ENCODE peak calls at places on chromosomes 1 and 21, in ten cellular contexts. Z, C, V, E, N, P, D, O, A and R are unnamed samples. For H3K36me3, the result is how much of the 10 kb centered on the place peaks cover.

GRCh38 chr1:51421961-51422360 is 91.6 kb upstream of the TTC39A start:
- DNase-seq in Z (no peak), C (peak), V (no peak), E (no peak), N (no peak), P (no peak), D (peak), O (no peak), A (no peak), R (no peak)

GRCh38 chr1:117232551-117232950 is 21.8 kb upstream of the VTCN1 start:
- DNase-seq in Z (no peak), C (no peak), V (no peak), E (no peak), N (no peak), P (no peak), D (no peak), O (no peak), A (no peak), R (no peak)

GRCh38 chr21:32463889-32464300 is 51.4 kb downstream of the EVA1C start:
- DNase-seq in Z (no peak), C (peak), V (no peak), E (no peak), N (no peak), P (no peak), D (peak), O (no peak), A (no peak), R (peak)

GRCh38 chr1:91608876-91609275 is 108.2 kb downstream of the CDC7 start:
- DNase-seq in Z (no peak), C (peak), V (no peak), E (no peak), N (no peak), P (no peak), D (peak), O (no peak), A (no peak), R (no peak)

GRCh38 chr1:28770601-28771165 is 33.9 kb downstream of the YTHDF2 start:
- DNase-seq in Z (no peak), C (no peak), V (no peak), E (no peak), N (no peak), P (no peak), D (no peak), O (no peak), A (no peak), R (no peak)

GRCh38 chr1:221078260-221078965 is 199.2 kb downstream of the HLX start:
- DNase-seq in Z (no peak), C (no peak), V (no peak), E (no peak), N (no peak), P (no peak), D (peak), O (no peak), A (no peak), R (no peak)

GRCh38 chr1:212413902-212414327 is 771 bp downstream of the PACC1 start:
- DNase-seq in Z (no peak), C (no peak), V (no peak), E (no peak), N (no peak), P (no peak), D (peak), O (no peak), A (no peak), R (no peak)

GRCh38 chr1:169240449-169241242 is 127.0 kb downstream of the NME7 start:
- DNase-seq in Z (no peak), C (peak), V (no peak), E (no peak), N (no peak), P (no peak), D (peak), O (no peak), A (no peak), R (no peak)

GRCh38 chr1:210321552-210321951 is 7.2 kb upstream of the HHAT start:
- DNase-seq in Z (no peak), C (peak), V (no peak), E (no peak), N (no peak), P (no peak), D (no peak), O (no peak), A (no peak), R (no peak)

GRCh38 chr1:226549937-226550670 is 1.5 kb downstream of the STUM start:
- DNase-seq in Z (peak), C (peak), V (no peak), E (peak), N (peak), P (no peak), D (peak), O (no peak), A (peak), R (peak)

GRCh38 chr1:36609241-36610027 is 126.7 kb upstream of the CSF3R start:
- DNase-seq in Z (no peak), C (peak), V (no peak), E (peak), N (no peak), P (no peak), D (peak), O (peak), A (no peak), R (no peak)

GRCh38 chr1:235513495-235514366 is 9.5 kb upstream of the B3GALNT2 start:
- DNase-seq in Z (no peak), C (peak), V (no peak), E (peak), N (peak), P (no peak), D (peak), O (peak), A (no peak), R (peak)

GRCh38 chr1:7384679-7385078 is 386.4 kb upstream of the VAMP3 start:
- DNase-seq in Z (no peak), C (no peak), V (peak), E (no peak), N (no peak), P (no peak), D (no peak), O (no peak), A (no peak), R (no peak)

GRCh38 chr1:6590046-6590445 is 10.3 kb downstream of the ZBTB48 start:
- DNase-seq in Z (no peak), C (no peak), V (no peak), E (no peak), N (no peak), P (no peak), D (no peak), O (no peak), A (no peak), R (no peak)

GRCh38 chr1:35924838-35925237 is 6.1 kb upstream of the AGO3 start:
- DNase-seq in Z (no peak), C (no peak), V (no peak), E (no peak), N (no peak), P (no peak), D (no peak), O (no peak), A (no peak), R (no peak)

GRCh38 chr1:174448964-174449363 is 1.2 kb downstream of the GPR52 start:
- DNase-seq in Z (no peak), C (no peak), V (no peak), E (no peak), N (no peak), P (no peak), D (no peak), O (no peak), A (no peak), R (no peak)

GRCh38 chr1:37458551-37458950 is 15.8 kb upstream of the ZC3H12A start:
- DNase-seq in Z (no peak), C (no peak), V (no peak), E (no peak), N (no peak), P (no peak), D (no peak), O (no peak), A (no peak), R (no peak)

GRCh38 chr1:155976913-155977606 is 1.3 kb downstream of the ARHGEF2 start:
- DNase-seq in Z (no peak), C (no peak), V (no peak), E (no peak), N (no peak), P (no peak), D (no peak), O (no peak), A (no peak), R (no peak)

GRCh38 chr1:93675272-93675671 is 6.4 kb downstream of the BCAR3 start:
- DNase-seq in Z (no peak), C (no peak), V (no peak), E (no peak), N (no peak), P (no peak), D (no peak), O (no peak), A (no peak), R (no peak)

GRCh38 chr21:27134513-27134912 is 167.6 kb upstream of the ADAMTS5 start:
- DNase-seq in Z (no peak), C (no peak), V (no peak), E (no peak), N (no peak), P (no peak), D (no peak), O (no peak), A (no peak), R (no peak)

GRCh38 chr1:218302155-218302554 is 17.1 kb downstream of the RRP15 start:
- DNase-seq in Z (no peak), C (no peak), V (no peak), E (no peak), N (no peak), P (no peak), D (no peak), O (no peak), A (no peak), R (no peak)
- H3K36me3 ChIP-seq in Z (under half), C (under half), V (under half), E (under half), N (under half), P (under half), D (under half), O (under half), A (under half), R (under half)

GRCh38 chr1:201859424-201859823 is 29.3 kb upstream of the SHISA4 start:
- DNase-seq in Z (no peak), C (no peak), V (no peak), E (no peak), N (no peak), P (no peak), D (no peak), O (no peak), A (no peak), R (no peak)
- H3K36me3 ChIP-seq in Z (under half), C (under half), V (under half), E (under half), N (under half), P (under half), D (half or more), O (under half), A (under half), R (under half)

DNA sequence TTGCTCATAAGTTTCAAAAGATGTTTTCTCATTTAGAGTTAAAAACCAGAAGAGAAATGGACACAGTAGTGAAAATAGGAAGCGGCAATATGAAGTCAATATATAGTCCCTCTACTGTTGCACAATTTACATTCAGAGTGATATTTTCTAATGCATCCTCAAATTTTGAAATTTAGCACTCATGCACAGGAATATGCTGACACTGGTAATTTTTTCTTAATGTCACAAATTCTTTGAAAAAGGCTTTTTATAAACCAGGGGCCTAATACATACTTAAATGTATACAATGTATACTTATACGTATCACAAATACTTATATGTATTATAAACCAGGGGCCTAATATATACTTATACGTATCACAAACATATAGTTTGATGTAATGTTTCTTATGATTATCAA is 19.4 kb downstream of the ST7L start:
- DNase-seq in Z (no peak), C (no peak), V (no peak), E (no peak), N (no peak), P (no peak), D (no peak), O (no peak), A (no peak), R (no peak)
- H3K36me3 ChIP-seq in Z (under half), C (under half), V (under half), E (under half), N (under half), P (under half), D (under half), O (under half), A (under half), R (under half)

GRCh38 chr1:193143285-193143684 is 21.5 kb downstream of the CDC73 start:
- DNase-seq in Z (no peak), C (peak), V (no peak), E (no peak), N (no peak), P (no peak), D (peak), O (no peak), A (no peak), R (no peak)
- H3K36me3 ChIP-seq in Z (under half), C (under half), V (under half), E (under half), N (under half), P (under half), D (under half), O (under half), A (under half), R (under half)

GRCh38 chr1:100907887-100908286 is 12.0 kb downstream of the SLC30A7 start:
- DNase-seq in Z (no peak), C (no peak), V (no peak), E (no peak), N (no peak), P (no peak), D (no peak), O (no peak), A (no peak), R (no peak)
- H3K36me3 ChIP-seq in Z (under half), C (under half), V (under half), E (under half), N (under half), P (under half), D (half or more), O (under half), A (under half), R (under half)

DNA sequence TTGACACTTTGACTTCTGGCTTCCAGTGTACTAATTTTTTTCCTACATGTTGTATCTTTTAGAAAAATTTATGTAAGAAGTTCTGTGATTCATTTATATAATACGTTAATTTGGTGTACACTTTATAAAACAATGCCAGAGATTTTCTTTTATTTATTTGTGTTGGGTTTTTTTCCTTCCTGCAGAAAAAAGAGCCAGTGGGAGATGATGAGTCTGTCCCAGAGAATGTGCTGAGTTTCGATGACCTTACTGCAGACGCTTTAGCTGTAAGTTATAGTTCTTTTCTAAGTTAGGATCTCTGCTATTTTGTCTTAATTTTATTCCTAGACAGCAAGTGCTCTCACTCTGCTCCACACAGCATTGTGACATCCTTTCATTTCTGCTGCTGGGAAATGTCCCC is 14.4 kb downstream of the SARS1 start:
- DNase-seq in Z (no peak), C (no peak), V (no peak), E (no peak), N (no peak), P (no peak), D (no peak), O (no peak), A (no peak), R (no peak)
- H3K36me3 ChIP-seq in Z (under half), C (under half), V (under half), E (under half), N (under half), P (under half), D (half or more), O (half or more), A (under half), R (under half)

DNA sequence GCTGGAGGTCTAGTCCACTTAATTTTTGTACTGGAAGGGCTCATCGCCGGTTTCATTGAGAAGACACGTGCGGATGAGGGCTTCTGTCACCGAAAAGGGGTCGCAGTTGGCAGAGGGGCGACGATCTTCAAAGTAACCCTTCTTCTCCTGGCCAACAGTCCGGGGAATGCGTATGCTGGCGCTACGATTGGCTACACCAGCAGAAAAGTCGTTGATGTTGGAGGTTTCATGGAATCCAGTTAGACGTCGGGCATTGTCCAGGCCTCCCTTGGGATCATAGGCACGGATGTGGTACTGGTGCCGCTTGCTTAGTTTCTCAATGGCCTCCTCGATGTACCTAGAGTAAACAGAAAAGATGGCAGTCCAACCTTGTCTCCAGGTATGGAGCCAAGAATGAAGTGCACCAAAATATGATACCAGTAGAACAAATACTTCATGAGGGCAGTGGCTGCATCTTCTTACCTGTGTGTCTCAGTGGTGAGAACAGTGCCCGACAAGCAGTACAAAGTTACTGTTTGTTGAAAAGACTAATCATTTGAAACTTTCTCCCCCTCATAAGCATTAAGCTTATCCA is 7.1 kb downstream of the GLUL start:
- DNase-seq in Z (no peak), C (no peak), V (no peak), E (no peak), N (no peak), P (no peak), D (no peak), O (no peak), A (no peak), R (no peak)
- H3K36me3 ChIP-seq in Z (half or more), C (under half), V (under half), E (under half), N (under half), P (under half), D (half or more), O (under half), A (under half), R (under half)

DNA sequence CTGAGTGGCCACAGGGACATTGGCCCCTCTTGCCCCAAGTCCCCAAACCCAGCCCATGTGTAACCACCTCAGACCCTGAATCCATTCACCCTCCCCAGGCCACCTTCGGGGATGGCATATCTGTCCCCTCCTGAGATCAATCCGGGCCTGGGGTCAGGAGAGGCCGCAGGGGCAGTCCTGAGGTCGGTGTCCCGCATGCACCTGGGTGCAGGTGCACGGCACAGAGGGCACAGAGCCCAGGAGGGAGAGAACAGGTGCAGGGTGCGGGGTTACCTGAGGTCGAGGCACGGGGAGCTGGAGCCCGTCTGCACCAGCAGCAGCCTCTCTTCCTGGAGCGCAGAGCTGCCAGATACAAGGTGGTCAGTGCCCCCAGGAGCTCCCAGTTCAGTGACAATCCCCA is 16.8 kb downstream of the PANK4 start:
- DNase-seq in Z (peak), C (no peak), V (no peak), E (no peak), N (no peak), P (no peak), D (no peak), O (no peak), A (no peak), R (no peak)
- H3K36me3 ChIP-seq in Z (under half), C (under half), V (under half), E (under half), N (under half), P (under half), D (under half), O (under half), A (under half), R (under half)

GRCh38 chr1:227654858-227655752 is 80.0 kb downstream of the JMJD4 start:
- DNase-seq in Z (no peak), C (no peak), V (no peak), E (no peak), N (no peak), P (no peak), D (no peak), O (no peak), A (no peak), R (no peak)
- H3K36me3 ChIP-seq in Z (under half), C (under half), V (under half), E (under half), N (under half), P (under half), D (half or more), O (under half), A (under half), R (under half)

DNA sequence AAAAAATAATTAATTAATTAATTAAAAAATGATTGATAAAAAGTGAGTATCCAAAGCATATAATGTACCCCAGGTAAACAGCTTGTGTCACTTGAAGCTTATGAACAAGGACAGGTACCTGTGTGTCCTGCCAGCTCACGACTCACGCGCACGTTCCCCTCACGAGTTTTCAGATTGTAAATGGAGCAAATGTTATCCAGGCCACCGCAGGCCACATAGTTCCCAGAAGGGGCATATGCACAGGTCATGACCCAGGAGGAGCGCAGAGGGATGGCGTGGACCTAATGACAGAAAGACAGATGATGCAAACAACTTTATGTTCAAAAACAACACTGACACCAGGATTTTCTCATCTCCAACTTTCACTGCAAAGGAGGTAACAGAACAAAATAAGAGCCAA is 26.0 kb upstream of the NADK start:
- DNase-seq in Z (no peak), C (no peak), V (no peak), E (no peak), N (no peak), P (no peak), D (no peak), O (no peak), A (no peak), R (no peak)
- H3K36me3 ChIP-seq in Z (under half), C (under half), V (under half), E (under half), N (under half), P (under half), D (under half), O (under half), A (under half), R (under half)